ENCODE peak calls at places on chromosomes 2 and 18, in seven cellular contexts. S is cardiac muscle cell, V is neural progenitor cell, Z is WTC11, B is T-helper 1 cell, U is lung microvascular endothelial cell, Y is HTR-8/SVneo. A is an unnamed sample.

GRCh38 chr2:38643021-38643671 is 22.8 kb upstream of the GALM start:
- DNase-seq in S (no peak), V (no peak), Z (no peak), B (no peak), U (no peak), Y (no peak), A (no peak)

GRCh38 chr2:203687161-203687560 is 19.3 kb upstream of the CD28 start:
- DNase-seq in S (no peak), V (no peak), Z (no peak), B (no peak), U (no peak), Y (no peak), A (no peak)

GRCh38 chr2:124804014-124804940 is 779.2 kb downstream of the CNTNAP5 start:
- DNase-seq in S (peak; percentile 73), V (peak; percentile 71), Z (no peak), B (no peak), U (peak; percentile 0), Y (no peak), A (peak; percentile 17)

GRCh38 chr2:169933124-169933711 is 106.0 kb downstream of the UBR3 start:
- DNase-seq in S (peak; percentile 15), V (peak; percentile 32), Z (no peak), B (no peak), U (peak; percentile 86), Y (peak; percentile 24), A (no peak)

GRCh38 chr2:101150306-101151140 is 659 bp downstream of the TBC1D8 start:
- DNase-seq in S (peak; percentile 56), V (peak; percentile 66), Z (peak; percentile 57), B (no peak), U (peak; percentile 47), Y (peak; percentile 33), A (peak; percentile 35)

GRCh38 chr2:157334335-157334734 is 8.7 kb upstream of the ERMN start:
- DNase-seq in S (no peak), V (no peak), Z (no peak), B (no peak), U (no peak), Y (no peak), A (no peak)

GRCh38 chr2:105576440-105577241 is 168.1 kb upstream of the NCK2 start:
- DNase-seq in S (peak; percentile 51), V (peak; percentile 47), Z (peak; percentile 29), B (no peak), U (peak; percentile 23), Y (peak; percentile 59), A (peak; percentile 76)

GRCh38 chr18:32446780-32447179 is 23.9 kb downstream of the GAREM1 start:
- DNase-seq in S (no peak), V (no peak), Z (no peak), B (no peak), U (no peak), Y (no peak), A (no peak)

GRCh38 chr2:9440058-9440727 is 16.7 kb downstream of the CPSF3 start:
- DNase-seq in S (no peak), V (no peak), Z (no peak), B (no peak), U (no peak), Y (no peak), A (no peak)

GRCh38 chr2:118833716-118834439 is 13.6 kb downstream of the EN1 start:
- DNase-seq in S (no peak), V (peak; percentile 49), Z (no peak), B (no peak), U (no peak), Y (no peak), A (peak; percentile 22)

GRCh38 chr2:49154140-49154539 is at the start of gene FSHR:
- DNase-seq in S (peak; percentile 62), V (no peak), Z (no peak), B (no peak), U (no peak), Y (no peak), A (no peak)

GRCh38 chr2:218985325-218986091 is 524 bp upstream of the FEV start:
- DNase-seq in S (no peak), V (no peak), Z (peak; percentile 70), B (no peak), U (no peak), Y (no peak), A (no peak)

GRCh38 chr2:55010915-55011314 is 39.3 kb downstream of the RTN4 start:
- DNase-seq in S (no peak), V (no peak), Z (no peak), B (no peak), U (no peak), Y (no peak), A (no peak)

GRCh38 chr2:26532301-26533250 is 54.7 kb upstream of the OTOF start:
- DNase-seq in S (no peak), V (no peak), Z (no peak), B (no peak), U (no peak), Y (no peak), A (no peak)

GRCh38 chr18:36402765-36403396 is 105.4 kb downstream of the FHOD3 start:
- DNase-seq in S (no peak), V (no peak), Z (peak; percentile 39), B (no peak), U (no peak), Y (no peak), A (no peak)

GRCh38 chr2:54666131-54666637 is 57.3 kb upstream of the EML6 start:
- DNase-seq in S (no peak), V (no peak), Z (no peak), B (no peak), U (peak; percentile 54), Y (peak; percentile 29), A (no peak)

GRCh38 chr2:127174176-127174575 is 45.9 kb downstream of the CYP27C1 start:
- DNase-seq in S (no peak), V (peak; percentile 44), Z (peak; percentile 43), B (no peak), U (peak; percentile 54), Y (peak; percentile 59), A (no peak)

A was measured in ELF-1.